ENCODE peak calls at places on chromosomes 2 and 18, in five cellular contexts. Y, S, W, K and C are unnamed samples.
A peak's percentile ranks its signal among the peaks of the same experiment; 100 is the strongest.

GRCh38 chr2:158756976-158757375 is 38.1 kb upstream of the DAPL1 start:
- DNase-seq in K (no peak), Y (no peak), S (no peak), W (no peak), C (no peak)

GRCh38 chr2:120641366-120641771 is 94.3 kb upstream of the GLI2 start:
- DNase-seq in S (no peak), K (no peak), Y (no peak), W (no peak), C (no peak)

GRCh38 chr2:156930423-156930822 is 327.1 kb upstream of the GALNT5 start:
- DNase-seq in S (no peak), W (no peak), K (no peak), Y (no peak), C (no peak)

GRCh38 chr2:127254386-127254981 is 34.4 kb upstream of the CYP27C1 start:
- DNase-seq in Y (no peak), S (no peak), K (no peak), W (no peak), C (no peak)

GRCh38 chr2:40087927-40088326 is 308.9 kb upstream of the THUMPD2 start:
- DNase-seq in K (no peak), Y (no peak), W (no peak), S (no peak), C (no peak)

GRCh38 chr18:7066965-7067555 is 50.5 kb downstream of the LAMA1 start:
- DNase-seq in S (no peak), Y (no peak), K (no peak), W (no peak), C (no peak)

GRCh38 chr2:235358981-235359471 is 134.8 kb upstream of the AGAP1 start:
- DNase-seq in S (no peak), K (no peak), Y (no peak), W (no peak), C (no peak)

GRCh38 chr2:122739732-122740593 is 984.5 kb downstream of the TSN start:
- DNase-seq in K (no peak), S (no peak), W (no peak), Y (no peak), C (no peak)

GRCh38 chr2:191178806-191179514 is 28.2 kb upstream of the STAT4 start:
- DNase-seq in S (no peak), W (no peak), Y (no peak), K (peak; percentile 83), C (no peak)

GRCh38 chr2:40284797-40285196 is 167.1 kb downstream of the SLC8A1 start:
- DNase-seq in Y (no peak), W (no peak), S (no peak), K (no peak), C (no peak)

GRCh38 chr2:222907790-222908431 is 47.1 kb downstream of the ACSL3 start:
- DNase-seq in S (no peak), Y (no peak), W (no peak), K (no peak), C (no peak)